ENCODE peak calls at places on chromosomes 5 and 9, in seven cellular contexts. E, H, P, I, W, M and X are unnamed samples.

GRCh38 chr9:33867747-33868429 is 50.9 kb downstream of the UBE2R2 start:
- DNase-seq in E (peak), H (peak), P (no peak), I (peak), W (peak), M (peak), X (no peak)

GRCh38 chr9:79026311-79026710 is 545.5 kb upstream of the TLE4 start:
- DNase-seq in E (peak), H (peak), P (no peak), I (no peak), W (no peak), M (no peak), X (no peak)

GRCh38 chr5:3149899-3150298 is 398.4 kb upstream of the IRX2 start:
- DNase-seq in E (no peak), H (no peak), P (no peak), I (no peak), W (no peak), M (no peak), X (no peak)

GRCh38 chr5:1109542-1110259 is 2.2 kb downstream of the SLC12A7 start:
- DNase-seq in E (no peak), H (no peak), P (no peak), I (no peak), W (no peak), M (no peak), X (no peak)

GRCh38 chr9:132585954-132586829 is 3.8 kb downstream of the BARHL1 start:
- DNase-seq in E (no peak), H (no peak), P (no peak), I (no peak), W (no peak), M (no peak), X (no peak)

GRCh38 chr5:93883459-93883858 is 142.1 kb upstream of the POU5F2 start:
- DNase-seq in E (no peak), H (peak), P (no peak), I (no peak), W (no peak), M (no peak), X (no peak)

GRCh38 chr9:96654450-96655197 is 493 bp downstream of the PRXL2C start:
- DNase-seq in E (peak), H (peak), P (peak), I (peak), W (peak), M (peak), X (peak)

GRCh38 chr9:124869466-124869985 is 7.6 kb downstream of the ARPC5L start:
- DNase-seq in E (no peak), H (no peak), P (no peak), I (no peak), W (no peak), M (no peak), X (no peak)

GRCh38 chr9:37776328-37776727 is 8.5 kb downstream of the EXOSC3 start:
- DNase-seq in E (no peak), H (peak), P (peak), I (no peak), W (peak), M (no peak), X (no peak)

GRCh38 chr9:9747787-9748186 is 865.0 kb downstream of the PTPRD start:
- DNase-seq in E (no peak), H (peak), P (peak), I (no peak), W (peak), M (no peak), X (peak)

GRCh38 chr5:112372543-112372942 is 46.5 kb downstream of the EPB41L4A start:
- DNase-seq in E (no peak), H (peak), P (no peak), I (no peak), W (no peak), M (no peak), X (no peak)

GRCh38 chr5:43037929-43038510 is 2.1 kb downstream of the ANXA2R start:
- DNase-seq in E (no peak), H (peak), P (peak), I (peak), W (peak), M (no peak), X (no peak)

GRCh38 chr9:75788006-75788634 is 102.4 kb upstream of the PCSK5 start:
- DNase-seq in E (no peak), H (peak), P (peak), I (no peak), W (peak), M (no peak), X (no peak)

GRCh38 chr5:4758550-4758949 is 381.6 kb upstream of the ADAMTS16 start:
- DNase-seq in E (no peak), H (no peak), P (no peak), I (no peak), W (no peak), M (no peak), X (no peak)

GRCh38 chr9:79757074-79757473 is 185.3 kb downstream of the TLE4 start:
- DNase-seq in E (no peak), H (no peak), P (no peak), I (no peak), W (no peak), M (no peak), X (no peak)

GRCh38 chr5:179170606-179171005 is 110.4 kb downstream of the ZNF354C start:
- DNase-seq in E (no peak), H (no peak), P (no peak), I (no peak), W (no peak), M (no peak), X (no peak)

GRCh38 chr5:57171818-57172465 is 1.9 kb upstream of the GPBP1 start:
- DNase-seq in E (no peak), H (peak), P (no peak), I (peak), W (no peak), M (no peak), X (no peak)

GRCh38 chr9:96057155-96057554 is 181.7 kb downstream of the ERCC6L2 start:
- DNase-seq in E (no peak), H (peak), P (peak), I (no peak), W (no peak), M (no peak), X (no peak)

GRCh38 chr9:81032831-81033230 is 656.5 kb downstream of the TLE1 start:
- DNase-seq in E (no peak), H (no peak), P (peak), I (no peak), W (peak), M (no peak), X (peak)

GRCh38 chr5:123721721-123722276 is 209.8 kb downstream of the CSNK1G3 start:
- DNase-seq in E (no peak), H (no peak), P (peak), I (no peak), W (no peak), M (no peak), X (no peak)

GRCh38 chr5:160230686-160231527 is 1.6 kb downstream of the FABP6 start:
- DNase-seq in E (no peak), H (peak), P (peak), I (no peak), W (peak), M (no peak), X (no peak)

GRCh38 chr9:134296301-134297081 is 29.8 kb upstream of the RXRA start:
- DNase-seq in E (no peak), H (no peak), P (no peak), I (no peak), W (no peak), M (no peak), X (no peak)

GRCh38 chr9:114046876-114047275 is 31.2 kb downstream of the AMBP start:
- DNase-seq in E (peak), H (no peak), P (peak), I (no peak), W (peak), M (peak), X (no peak)

GRCh38 chr5:127236254-127236653 is 54.3 kb upstream of the MEGF10 start:
- DNase-seq in E (no peak), H (no peak), P (no peak), I (no peak), W (no peak), M (no peak), X (no peak)

GRCh38 chr9:70668751-70669150 is 254.3 kb upstream of the KLF9 start:
- DNase-seq in E (no peak), H (no peak), P (peak), I (no peak), W (peak), M (peak), X (no peak)

GRCh38 chr5:141529002-141529401 is 40.1 kb downstream of the PCDHGC5 start:
- DNase-seq in E (no peak), H (peak), P (peak), I (no peak), W (peak), M (no peak), X (no peak)

GRCh38 chr9:37922391-37923120 is 18.6 kb upstream of the SLC25A51 start:
- DNase-seq in E (no peak), H (no peak), P (no peak), I (no peak), W (no peak), M (no peak), X (no peak)

GRCh38 chr9:87148391-87149237 is 201.3 kb upstream of the GAS1 start:
- DNase-seq in E (peak), H (peak), P (peak), I (peak), W (peak), M (no peak), X (peak)

GRCh38 chr5:95895771-95896170 is 65.9 kb downstream of the ELL2 start:
- DNase-seq in E (no peak), H (no peak), P (peak), I (no peak), W (peak), M (no peak), X (no peak)

GRCh38 chr5:142797420-142797819 is 27.2 kb downstream of the ARHGAP26 start:
- DNase-seq in E (no peak), H (no peak), P (no peak), I (no peak), W (no peak), M (no peak), X (no peak)

GRCh38 chr9:20476912-20477311 is 145.4 kb downstream of the MLLT3 start:
- DNase-seq in E (no peak), H (peak), P (peak), I (no peak), W (peak), M (no peak), X (peak)

GRCh38 chr5:121053055-121053985 is 589.2 kb downstream of the PRR16 start:
- DNase-seq in E (peak), H (no peak), P (no peak), I (no peak), W (no peak), M (no peak), X (no peak)
- TF ChIP-seq CTCF in E (no peak), H (no peak), P (no peak), I (no peak), W (no peak), M (no peak), X (no peak)

GRCh38 chr5:88883059-88883565 is at the start of gene MEF2C:
- DNase-seq in E (peak), H (peak), P (peak), I (peak), W (peak), M (peak), X (no peak)

GRCh38 chr5:88886252-88886651 is 3.3 kb upstream of the MEF2C start:
- DNase-seq in E (no peak), H (no peak), P (peak), I (no peak), W (no peak), M (no peak), X (no peak)

GRCh38 chr5:88883566-88884434 is 816 bp upstream of the MEF2C start:
- DNase-seq in E (peak), H (peak), P (peak), I (peak), W (peak), M (peak), X (no peak)

GRCh38 chr5:88884435-88884877 is 1.5 kb upstream of the MEF2C start:
- DNase-seq in E (no peak), H (peak), P (peak), I (no peak), W (peak), M (no peak), X (no peak)

DNA sequence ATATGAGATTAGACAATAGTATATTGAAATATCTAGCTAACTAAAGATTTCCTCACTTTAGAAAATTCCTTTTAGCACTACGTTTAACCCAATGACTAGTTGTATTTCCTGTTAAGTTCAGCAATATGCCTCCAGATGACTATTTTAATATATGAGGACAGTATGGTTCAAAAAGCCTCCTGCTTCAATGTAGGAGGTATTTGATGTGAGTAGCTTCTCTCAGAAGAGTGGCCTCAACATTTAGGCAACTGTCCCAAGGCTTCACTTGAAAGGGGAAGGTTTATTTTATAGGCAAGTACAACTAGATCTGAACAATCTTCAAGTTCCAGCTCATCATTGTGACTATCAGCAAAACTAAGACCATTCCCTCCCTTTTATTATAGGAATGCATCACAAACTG is 2.1 kb upstream of the MEF2C start:
- DNase-seq in E (no peak), H (no peak), P (peak), I (no peak), W (no peak), M (no peak), X (no peak)
- H3K4me3 ChIP-seq in E (no peak), H (no peak), P (no peak), I (no peak), W (no peak), M (no peak), X (no peak)

DNA sequence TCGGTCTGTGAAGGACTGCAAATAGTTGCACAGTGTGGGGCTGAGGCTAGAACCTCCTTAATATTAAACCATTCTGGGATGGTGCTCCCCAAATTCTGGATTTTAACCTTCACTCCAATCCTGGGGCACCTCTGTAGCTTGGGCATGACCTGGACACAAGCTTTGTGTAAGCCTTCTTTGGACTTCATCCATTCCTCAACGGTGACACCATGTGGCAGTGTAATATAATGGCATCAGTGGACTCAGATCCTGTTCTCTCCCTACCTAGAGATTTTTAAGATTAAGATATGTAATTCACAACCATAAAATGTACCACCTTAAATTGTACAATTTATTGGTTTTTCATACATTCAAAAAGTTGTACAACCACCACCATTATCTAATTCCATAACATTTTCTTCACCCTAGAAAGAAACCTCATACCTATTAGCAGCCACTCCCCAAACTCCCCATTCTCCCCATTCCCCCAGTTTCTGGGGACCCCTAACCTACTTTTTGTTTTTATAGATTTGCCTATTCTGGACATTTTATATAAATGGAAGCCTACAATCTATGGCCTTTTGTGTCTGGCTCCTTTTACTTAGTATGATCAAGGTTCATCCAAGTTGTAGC is 4.8 kb upstream of the PLGRKT start:
- DNase-seq in E (peak), H (peak), P (peak), I (peak), W (peak), M (peak), X (no peak)
- TF ChIP-seq CTCF in E (peak), H (peak), P (peak), I (peak), W (peak), M (peak), X (peak)

DNA sequence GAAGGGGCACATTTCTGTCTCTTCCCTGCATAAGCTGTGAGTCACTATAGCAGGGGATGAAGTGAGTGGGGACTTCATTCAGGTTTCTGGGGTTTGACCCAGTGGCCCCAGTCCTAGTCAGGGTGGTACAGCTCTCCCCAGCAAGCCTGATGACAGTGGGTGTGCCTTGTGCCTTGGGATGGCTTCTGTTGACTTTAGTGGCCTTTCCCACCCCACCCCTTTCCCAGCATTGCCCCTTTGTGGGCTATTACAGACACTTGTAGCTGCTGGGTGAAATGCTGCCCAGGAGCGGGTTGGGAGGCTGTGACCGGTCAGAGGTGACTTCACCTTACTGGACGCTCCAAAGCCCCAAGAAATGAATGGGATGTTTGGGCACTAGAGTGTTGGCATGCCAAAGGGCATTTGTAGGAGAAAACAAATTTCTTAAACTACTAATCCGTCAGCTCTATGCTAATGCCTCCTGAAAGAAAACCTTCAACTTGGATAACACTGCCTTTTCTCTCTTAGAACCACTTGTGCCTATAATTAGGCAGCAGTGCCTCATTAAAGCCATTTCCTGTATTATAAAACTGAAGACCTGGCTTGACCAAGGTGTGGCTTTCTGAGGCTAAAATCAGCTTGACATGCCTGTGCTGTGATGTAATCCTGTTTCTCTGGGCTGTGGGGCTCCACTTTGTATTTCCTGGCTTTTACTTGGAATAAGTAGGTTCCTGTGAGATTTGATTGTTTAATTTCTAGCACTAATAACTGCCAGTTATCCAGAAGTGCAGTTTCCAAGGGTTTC is 119.0 kb upstream of the SLC25A48 start:
- DNase-seq in E (no peak), H (no peak), P (no peak), I (peak), W (no peak), M (no peak), X (peak)
- H3K4me3 ChIP-seq in E (no peak), H (no peak), P (no peak), I (no peak), W (no peak), M (no peak), X (no peak)